ENCODE peak calls at places on chromosome 1, in six cellular contexts. One of them, this sample, is unnamed.

GRCh38 chr1:16250547-16251251 is 13.7 kb upstream of the CPLANE2 start:
- DNase-seq in NCI-H2081: no peak
- DNase-seq in lower leg skin: no peak
- DNase-seq in T-helper 2 cell: no peak
- DNase-seq in SW 1271: no peak
- DNase-seq in RWPE1: no peak
- DNase-seq in this sample: no peak

GRCh38 chr1:37177230-37177864 is 143.0 kb upstream of the GRIK3 start:
- DNase-seq in RWPE1: no peak
- DNase-seq in lower leg skin: no peak
- DNase-seq in SW 1271: peak
- DNase-seq in NCI-H2081: peak
- DNase-seq in T-helper 2 cell: peak
- DNase-seq in this sample: peak

GRCh38 chr1:10901091-10901893 is 104.8 kb upstream of the CASZ1 start:
- DNase-seq in NCI-H2081: no peak
- DNase-seq in lower leg skin: peak
- DNase-seq in SW 1271: no peak
- DNase-seq in T-helper 2 cell: no peak
- DNase-seq in RWPE1: peak
- DNase-seq in this sample: peak

GRCh38 chr1:247228133-247228532 is 27.7 kb upstream of the VN1R5 start:
- DNase-seq in SW 1271: no peak
- DNase-seq in lower leg skin: no peak
- DNase-seq in T-helper 2 cell: no peak
- DNase-seq in RWPE1: no peak
- DNase-seq in NCI-H2081: no peak
- DNase-seq in this sample: no peak

GRCh38 chr1:168102482-168102881 is 34.2 kb downstream of the GPR161 start:
- DNase-seq in T-helper 2 cell: no peak
- DNase-seq in lower leg skin: no peak
- DNase-seq in SW 1271: no peak
- DNase-seq in RWPE1: no peak
- DNase-seq in NCI-H2081: no peak
- DNase-seq in this sample: no peak

GRCh38 chr1:41455479-41456271 is 28.8 kb downstream of the EDN2 start:
- DNase-seq in lower leg skin: no peak
- DNase-seq in RWPE1: peak
- DNase-seq in NCI-H2081: no peak
- DNase-seq in SW 1271: no peak
- DNase-seq in T-helper 2 cell: no peak
- DNase-seq in this sample: no peak

GRCh38 chr1:53274541-53275185 is 36.3 kb upstream of the MAGOH start:
- DNase-seq in lower leg skin: no peak
- DNase-seq in T-helper 2 cell: no peak
- DNase-seq in SW 1271: no peak
- DNase-seq in RWPE1: no peak
- DNase-seq in NCI-H2081: no peak
- DNase-seq in this sample: no peak

GRCh38 chr1:246705368-246705767 is 18.8 kb upstream of the SCCPDH start:
- DNase-seq in SW 1271: peak
- DNase-seq in NCI-H2081: no peak
- DNase-seq in lower leg skin: no peak
- DNase-seq in RWPE1: peak
- DNase-seq in T-helper 2 cell: peak
- DNase-seq in this sample: no peak

GRCh38 chr1:86018311-86018923 is 138.2 kb downstream of the COL24A1 start:
- DNase-seq in SW 1271: peak
- DNase-seq in lower leg skin: no peak
- DNase-seq in NCI-H2081: no peak
- DNase-seq in RWPE1: peak
- DNase-seq in T-helper 2 cell: peak
- DNase-seq in this sample: no peak

GRCh38 chr1:9418851-9419250 is 120.4 kb upstream of the SLC25A33 start:
- DNase-seq in lower leg skin: no peak
- DNase-seq in SW 1271: no peak
- DNase-seq in NCI-H2081: no peak
- DNase-seq in RWPE1: no peak
- DNase-seq in T-helper 2 cell: no peak
- DNase-seq in this sample: no peak

GRCh38 chr1:53048345-53048737 is 13.7 kb upstream of the PODN start:
- DNase-seq in T-helper 2 cell: no peak
- DNase-seq in lower leg skin: no peak
- DNase-seq in SW 1271: no peak
- DNase-seq in NCI-H2081: no peak
- DNase-seq in RWPE1: no peak
- DNase-seq in this sample: no peak

GRCh38 chr1:184558691-184559090 is 171.9 kb downstream of the C1orf21 start:
- DNase-seq in RWPE1: no peak
- DNase-seq in NCI-H2081: no peak
- DNase-seq in T-helper 2 cell: no peak
- DNase-seq in SW 1271: no peak
- DNase-seq in lower leg skin: no peak
- DNase-seq in this sample: no peak

GRCh38 chr1:167654975-167655575 is 25.0 kb downstream of the RCSD1 start:
- DNase-seq in RWPE1: no peak
- DNase-seq in SW 1271: no peak
- DNase-seq in NCI-H2081: no peak
- DNase-seq in lower leg skin: no peak
- DNase-seq in T-helper 2 cell: no peak
- DNase-seq in this sample: no peak

GRCh38 chr1:45923343-45923742 is 119.9 kb downstream of the MAST2 start:
- DNase-seq in SW 1271: no peak
- DNase-seq in RWPE1: no peak
- DNase-seq in NCI-H2081: no peak
- DNase-seq in T-helper 2 cell: no peak
- DNase-seq in lower leg skin: no peak
- DNase-seq in this sample: no peak

GRCh38 chr1:246971322-246971721 is 36.5 kb downstream of the ZNF695 start:
- DNase-seq in lower leg skin: no peak
- DNase-seq in T-helper 2 cell: peak
- DNase-seq in NCI-H2081: no peak
- DNase-seq in SW 1271: peak
- DNase-seq in RWPE1: no peak
- DNase-seq in this sample: peak

This sample was measured in NCI-H2107.